ENCODE peak calls at places on chromosomes 16 and 17, in ten cellular contexts. B is substantia nigra; M is LoVo; G is stimulated activated CD8-positive, alpha-beta memory T cell treated with anti-CD3 and anti-CD28 coated beads, Interleukin-4, amount 100 ng/mL, for 24 hours; L is activated CD4-positive, alpha-beta T cell treated with anti-CD3 and anti-CD28 coated beads, Interleukin-2, amount 50 U/mL, for 48 hours; R is PC-3; N is 8988T; Z is NCI-H1417 treated with DMSO at 0.1 percent for 48 hours; J is coronary artery; Q is Calu3. H is an unnamed sample.

GRCh38 chr16:86306046-86306644 is 204.2 kb upstream of the FOXF1 start:
- DNase-seq in B (no peak), M (no peak), G (no peak), L (no peak), R (no peak), N (no peak), Z (no peak), J (no peak), Q (no peak), H (no peak)

GRCh38 chr17:51341457-51341856 is 81.1 kb downstream of the UTP18 start:
- DNase-seq in B (no peak), M (no peak), G (no peak), L (no peak), R (no peak), N (no peak), Z (no peak), J (no peak), Q (no peak), H (no peak)

GRCh38 chr16:51150894-51151320 is at the start of gene SALL1:
- DNase-seq in B (peak; percentile 67), M (no peak), G (no peak), L (no peak), R (no peak), N (no peak), Z (no peak), J (no peak), Q (no peak), H (no peak)

GRCh38 chr16:66189951-66190350 is 176.5 kb upstream of the CDH5 start:
- DNase-seq in B (no peak), M (no peak), G (no peak), L (no peak), R (peak; percentile 50), N (no peak), Z (no peak), J (no peak), Q (no peak), H (no peak)

GRCh38 chr16:68252383-68252782 is 7.2 kb downstream of the PLA2G15 start:
- DNase-seq in B (no peak), M (no peak), G (no peak), L (no peak), R (no peak), N (no peak), Z (no peak), J (no peak), Q (no peak), H (no peak)

GRCh38 chr16:18938986-18939385 is 12.8 kb upstream of the SMG1 start:
- DNase-seq in B (no peak), M (no peak), G (no peak), L (no peak), R (no peak), N (no peak), Z (no peak), J (no peak), Q (no peak), H (no peak)

GRCh38 chr16:12096162-12096781 is 119.7 kb downstream of the SNX29 start:
- DNase-seq in B (no peak), M (no peak), G (no peak), L (no peak), R (peak; percentile 33), N (no peak), Z (no peak), J (no peak), Q (no peak), H (no peak)

GRCh38 chr16:57194512-57194911 is 8.4 kb downstream of the RSPRY1 start:
- DNase-seq in B (no peak), M (peak; percentile 72), G (no peak), L (no peak), R (peak; percentile 90), N (no peak), Z (no peak), J (no peak), Q (peak; percentile 11), H (no peak)

GRCh38 chr17:62703776-62704380 is 76.4 kb downstream of the MRC2 start:
- DNase-seq in B (peak; percentile 81), M (peak; percentile 77), G (peak; percentile 61), L (peak; percentile 71), R (peak; percentile 90), N (no peak), Z (no peak), J (peak; percentile 76), Q (peak; percentile 82), H (peak; percentile 72)